ENCODE peak calls at places on chromosomes 12 and 14, in ten cellular contexts. One of them, this sample, is unnamed. For H3K36me3, the result is how much of the 10 kb centered on the place peaks cover.

GRCh38 chr14:99188721-99189120 is 83.3 kb downstream of the BCL11B start:
- DNase-seq in lung: no peak
- DNase-seq in MM.1S: no peak
- DNase-seq in pancreas: no peak
- DNase-seq in lower lobe of right lung: no peak
- DNase-seq in body of pancreas: no peak
- DNase-seq in fibroblast of lung: no peak
- DNase-seq in cardiac muscle cell: no peak
- DNase-seq in GM23338: peak
- DNase-seq in Peyer's patch: no peak
- DNase-seq in this sample: no peak

GRCh38 chr12:97643961-97644360 is 181.4 kb downstream of the RMST start:
- DNase-seq in lung: no peak
- DNase-seq in MM.1S: no peak
- DNase-seq in pancreas: no peak
- DNase-seq in lower lobe of right lung: no peak
- DNase-seq in body of pancreas: no peak
- DNase-seq in fibroblast of lung: no peak
- DNase-seq in cardiac muscle cell: no peak
- DNase-seq in GM23338: no peak
- DNase-seq in Peyer's patch: no peak
- DNase-seq in this sample: no peak

GRCh38 chr14:73744175-73744867 is 30.1 kb upstream of the PNMA1 start:
- DNase-seq in lung: no peak
- DNase-seq in MM.1S: no peak
- DNase-seq in pancreas: no peak
- DNase-seq in lower lobe of right lung: no peak
- DNase-seq in body of pancreas: no peak
- DNase-seq in fibroblast of lung: no peak
- DNase-seq in cardiac muscle cell: no peak
- DNase-seq in GM23338: no peak
- DNase-seq in Peyer's patch: peak
- DNase-seq in this sample: no peak

GRCh38 chr12:130339946-130340345 is 2.3 kb downstream of the PIWIL1 start:
- DNase-seq in lung: no peak
- DNase-seq in MM.1S: no peak
- DNase-seq in pancreas: no peak
- DNase-seq in lower lobe of right lung: no peak
- DNase-seq in body of pancreas: no peak
- DNase-seq in fibroblast of lung: no peak
- DNase-seq in cardiac muscle cell: no peak
- DNase-seq in GM23338: no peak
- DNase-seq in Peyer's patch: no peak
- DNase-seq in this sample: no peak

GRCh38 chr14:34354556-34354955 is 107.5 kb downstream of the SPTSSA start:
- DNase-seq in lung: no peak
- DNase-seq in MM.1S: no peak
- DNase-seq in pancreas: no peak
- DNase-seq in lower lobe of right lung: no peak
- DNase-seq in body of pancreas: no peak
- DNase-seq in fibroblast of lung: no peak
- DNase-seq in cardiac muscle cell: no peak
- DNase-seq in GM23338: no peak
- DNase-seq in Peyer's patch: no peak
- DNase-seq in this sample: peak

GRCh38 chr12:124720687-124721500 is 142.8 kb downstream of the SCARB1 start:
- DNase-seq in lung: no peak
- DNase-seq in MM.1S: no peak
- DNase-seq in pancreas: no peak
- DNase-seq in lower lobe of right lung: no peak
- DNase-seq in body of pancreas: peak
- DNase-seq in fibroblast of lung: peak
- DNase-seq in cardiac muscle cell: peak
- DNase-seq in GM23338: no peak
- DNase-seq in Peyer's patch: no peak
- DNase-seq in this sample: peak

GRCh38 chr14:84403585-84403984 is 1126.4 kb upstream of the FLRT2 start:
- DNase-seq in lung: peak
- DNase-seq in MM.1S: no peak
- DNase-seq in pancreas: no peak
- DNase-seq in lower lobe of right lung: no peak
- DNase-seq in body of pancreas: no peak
- DNase-seq in fibroblast of lung: no peak
- DNase-seq in cardiac muscle cell: no peak
- DNase-seq in GM23338: peak
- DNase-seq in Peyer's patch: no peak
- DNase-seq in this sample: no peak

GRCh38 chr12:102298022-102298421 is 100.4 kb upstream of the PMCH start:
- DNase-seq in lung: no peak
- DNase-seq in MM.1S: no peak
- DNase-seq in pancreas: no peak
- DNase-seq in lower lobe of right lung: no peak
- DNase-seq in body of pancreas: no peak
- DNase-seq in fibroblast of lung: no peak
- DNase-seq in cardiac muscle cell: peak
- DNase-seq in GM23338: no peak
- DNase-seq in Peyer's patch: no peak
- DNase-seq in this sample: peak

GRCh38 chr14:96906434-96906833 is 109.3 kb downstream of the VRK1 start:
- DNase-seq in lung: no peak
- DNase-seq in MM.1S: no peak
- DNase-seq in pancreas: no peak
- DNase-seq in lower lobe of right lung: no peak
- DNase-seq in body of pancreas: no peak
- DNase-seq in fibroblast of lung: no peak
- DNase-seq in cardiac muscle cell: no peak
- DNase-seq in GM23338: no peak
- DNase-seq in Peyer's patch: no peak
- DNase-seq in this sample: no peak

GRCh38 chr14:22491683-22492483 is 97.1 kb downstream of the DAD1 start:
- DNase-seq in lung: no peak
- DNase-seq in MM.1S: no peak
- DNase-seq in pancreas: no peak
- DNase-seq in lower lobe of right lung: no peak
- DNase-seq in body of pancreas: no peak
- DNase-seq in fibroblast of lung: no peak
- DNase-seq in cardiac muscle cell: no peak
- DNase-seq in GM23338: no peak
- DNase-seq in Peyer's patch: peak
- DNase-seq in this sample: no peak

GRCh38 chr12:44287545-44287944 is 451.7 kb downstream of the TMEM117 start:
- DNase-seq in lung: no peak
- DNase-seq in MM.1S: no peak
- DNase-seq in pancreas: no peak
- DNase-seq in lower lobe of right lung: no peak
- DNase-seq in body of pancreas: no peak
- DNase-seq in fibroblast of lung: peak
- DNase-seq in cardiac muscle cell: no peak
- DNase-seq in GM23338: no peak
- DNase-seq in Peyer's patch: no peak
- DNase-seq in this sample: peak

DNA sequence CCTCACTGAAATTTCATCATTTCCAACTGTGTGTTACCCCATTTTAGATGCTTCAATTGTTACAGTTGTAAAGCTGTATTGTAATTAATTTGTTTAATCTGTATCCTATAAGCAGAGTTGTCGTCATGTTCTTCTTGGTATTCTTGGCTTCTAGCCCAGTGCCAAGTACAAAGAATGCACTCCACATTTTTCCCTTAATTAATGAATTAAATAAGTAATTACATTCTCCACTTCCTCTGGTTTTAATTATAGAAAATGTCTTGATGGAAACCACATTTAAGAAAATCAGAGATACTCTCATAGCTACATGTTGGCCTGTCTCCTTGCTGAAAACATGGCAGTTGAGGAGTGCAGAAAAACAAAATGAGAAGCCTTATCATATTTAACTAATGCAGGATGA is 749 bp downstream of the DNAI7 start:
- DNase-seq in lung: no peak
- DNase-seq in MM.1S: no peak
- DNase-seq in pancreas: no peak
- DNase-seq in lower lobe of right lung: no peak
- DNase-seq in body of pancreas: no peak
- DNase-seq in fibroblast of lung: no peak
- DNase-seq in cardiac muscle cell: no peak
- DNase-seq in GM23338: no peak
- DNase-seq in Peyer's patch: no peak
- DNase-seq in this sample: no peak
- H3K27ac ChIP-seq in lung: no peak
- H3K27ac ChIP-seq in MM.1S: peak
- H3K27ac ChIP-seq in pancreas: peak
- H3K27ac ChIP-seq in lower lobe of right lung: peak
- H3K27ac ChIP-seq in body of pancreas: peak
- H3K27ac ChIP-seq in fibroblast of lung: peak
- H3K27ac ChIP-seq in cardiac muscle cell: no peak
- H3K27ac ChIP-seq in GM23338: no peak
- H3K27ac ChIP-seq in Peyer's patch: no peak
- H3K27ac ChIP-seq in this sample: no peak

GRCh38 chr12:2937500-2937899 is 21.7 kb upstream of the TEAD4 start:
- DNase-seq in lung: no peak
- DNase-seq in MM.1S: no peak
- DNase-seq in pancreas: no peak
- DNase-seq in lower lobe of right lung: no peak
- DNase-seq in body of pancreas: no peak
- DNase-seq in fibroblast of lung: no peak
- DNase-seq in cardiac muscle cell: peak
- DNase-seq in GM23338: no peak
- DNase-seq in Peyer's patch: no peak
- DNase-seq in this sample: no peak
- H3K36me3 ChIP-seq in lung: under half
- H3K36me3 ChIP-seq in MM.1S: under half
- H3K36me3 ChIP-seq in pancreas: under half
- H3K36me3 ChIP-seq in lower lobe of right lung: half or more
- H3K36me3 ChIP-seq in body of pancreas: under half
- H3K36me3 ChIP-seq in fibroblast of lung: under half
- H3K36me3 ChIP-seq in cardiac muscle cell: under half
- H3K36me3 ChIP-seq in GM23338: under half
- H3K36me3 ChIP-seq in Peyer's patch: under half
- H3K36me3 ChIP-seq in this sample: under half

GRCh38 chr14:50928002-50928635 is 16.2 kb downstream of the PYGL start:
- DNase-seq in lung: peak
- DNase-seq in MM.1S: no peak
- DNase-seq in pancreas: no peak
- DNase-seq in lower lobe of right lung: no peak
- DNase-seq in body of pancreas: peak
- DNase-seq in fibroblast of lung: peak
- DNase-seq in cardiac muscle cell: peak
- DNase-seq in GM23338: no peak
- DNase-seq in Peyer's patch: no peak
- DNase-seq in this sample: peak
- H3K27ac ChIP-seq in lung: no peak
- H3K27ac ChIP-seq in MM.1S: no peak
- H3K27ac ChIP-seq in pancreas: no peak
- H3K27ac ChIP-seq in lower lobe of right lung: no peak
- H3K27ac ChIP-seq in body of pancreas: peak
- H3K27ac ChIP-seq in fibroblast of lung: no peak
- H3K27ac ChIP-seq in cardiac muscle cell: no peak
- H3K27ac ChIP-seq in GM23338: no peak
- H3K27ac ChIP-seq in Peyer's patch: no peak
- H3K27ac ChIP-seq in this sample: no peak

GRCh38 chr14:35847636-35848035 is 21.5 kb downstream of the BRMS1L start:
- DNase-seq in lung: no peak
- DNase-seq in MM.1S: no peak
- DNase-seq in pancreas: no peak
- DNase-seq in lower lobe of right lung: no peak
- DNase-seq in body of pancreas: no peak
- DNase-seq in fibroblast of lung: no peak
- DNase-seq in cardiac muscle cell: no peak
- DNase-seq in GM23338: no peak
- DNase-seq in Peyer's patch: no peak
- DNase-seq in this sample: no peak
- H3K36me3 ChIP-seq in lung: under half
- H3K36me3 ChIP-seq in MM.1S: under half
- H3K36me3 ChIP-seq in pancreas: under half
- H3K36me3 ChIP-seq in lower lobe of right lung: under half
- H3K36me3 ChIP-seq in body of pancreas: under half
- H3K36me3 ChIP-seq in fibroblast of lung: under half
- H3K36me3 ChIP-seq in cardiac muscle cell: under half
- H3K36me3 ChIP-seq in GM23338: under half
- H3K36me3 ChIP-seq in Peyer's patch: under half
- H3K36me3 ChIP-seq in this sample: under half